ENCODE peak calls at places on chromosome 16, in six cellular contexts. R, U, L, M, P and T are unnamed samples.
A peak's percentile ranks its signal among the peaks of the same experiment; 100 is the strongest.

GRCh38 chr16:88363239-88363891 is 19.4 kb upstream of the ZNF469 start:
- DNase-seq in R (no peak), U (no peak), L (no peak), M (no peak), P (no peak), T (no peak)

GRCh38 chr16:89141884-89142267 is 29.7 kb upstream of the CDH15 start:
- DNase-seq in R (no peak), U (peak; percentile 26), L (no peak), M (no peak), P (no peak), T (no peak)

GRCh38 chr16:47052666-47053640 is 79.5 kb upstream of the DNAJA2 start:
- DNase-seq in R (no peak), U (no peak), L (no peak), M (no peak), P (no peak), T (no peak)

GRCh38 chr16:16907089-16907488 is 528.1 kb downstream of the NPIPA7 start:
- DNase-seq in R (no peak), U (no peak), L (no peak), M (no peak), P (no peak), T (no peak)

GRCh38 chr16:88999457-89000206 is 22.6 kb upstream of the CBFA2T3 start:
- DNase-seq in R (no peak), U (peak; percentile 34), L (no peak), M (no peak), P (no peak), T (peak; percentile 79)

GRCh38 chr16:14486520-14487303 is 143.3 kb downstream of the PARN start:
- DNase-seq in R (peak; percentile 96), U (peak; percentile 86), L (peak; percentile 83), M (no peak), P (peak; percentile 83), T (peak; percentile 80)

GRCh38 chr16:14559809-14560227 is 70.2 kb downstream of the PARN start:
- DNase-seq in R (no peak), U (no peak), L (no peak), M (no peak), P (no peak), T (no peak)

GRCh38 chr16:58363746-58364393 is 28.4 kb upstream of the GINS3 start:
- DNase-seq in R (no peak), U (no peak), L (no peak), M (no peak), P (no peak), T (no peak)

GRCh38 chr16:68696514-68696913 is 40.6 kb upstream of the CDH1 start:
- DNase-seq in R (no peak), U (no peak), L (no peak), M (no peak), P (no peak), T (no peak)

GRCh38 chr16:14003119-14003570 is 68.0 kb upstream of the MRTFB start:
- DNase-seq in R (peak; percentile 48), U (peak; percentile 74), L (peak; percentile 85), M (no peak), P (peak; percentile 59), T (peak; percentile 57)

DNA sequence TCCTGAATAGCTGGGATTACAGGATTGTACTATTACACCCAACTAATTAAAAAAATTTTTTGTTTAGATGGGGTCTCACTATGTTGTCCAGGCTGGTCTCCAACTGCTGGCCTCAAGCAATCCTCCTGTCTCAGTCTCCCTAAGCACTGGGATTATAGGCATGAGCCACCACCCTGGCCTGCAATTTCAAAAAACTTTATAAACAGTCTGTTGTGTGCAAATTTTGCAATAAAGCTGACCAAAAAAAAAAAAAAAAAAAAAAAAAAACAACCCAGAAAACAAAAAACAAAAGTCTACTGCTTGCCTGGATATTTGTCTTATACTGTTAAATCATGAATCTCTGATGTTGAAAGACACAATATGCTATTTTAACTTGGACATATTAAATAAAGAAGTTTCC is 4.4 kb downstream of the CREBBP start:
- DNase-seq in R (no peak), U (no peak), L (no peak), M (no peak), P (no peak), T (no peak)
- H3K4me1 ChIP-seq in R (peaks cover 22% of the 10 kb centered on the region), U (peaks cover 75% of the 10 kb centered on the region), L (peaks cover 52% of the 10 kb centered on the region), M (peaks cover 17% of the 10 kb centered on the region), P (peaks cover 37% of the 10 kb centered on the region), T (peaks cover 34% of the 10 kb centered on the region)

DNA sequence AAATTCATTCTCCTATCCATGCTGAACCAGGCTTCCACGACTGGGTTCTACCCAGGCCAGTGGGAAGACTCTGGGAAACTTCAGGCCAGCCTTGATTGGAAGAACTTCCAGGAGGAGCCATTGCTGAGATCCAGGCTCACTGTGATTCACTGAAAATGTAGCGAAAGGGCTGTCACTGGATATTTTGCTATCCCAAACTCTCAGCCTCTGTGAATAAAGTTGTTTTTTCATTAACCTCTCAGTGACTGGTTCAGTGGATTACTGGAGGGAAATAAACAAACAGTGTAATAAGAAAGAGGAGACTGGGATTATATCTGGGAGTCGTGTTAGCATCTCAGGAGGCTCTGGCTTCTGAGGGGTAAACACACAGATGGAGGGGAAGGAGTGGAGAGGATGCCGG is 3.1 kb downstream of the FOXL1 start:
- DNase-seq in R (no peak), U (no peak), L (no peak), M (no peak), P (no peak), T (no peak)
- H3K4me1 ChIP-seq in R (peaks cover 38% of the 10 kb centered on the region), U (peaks cover 5% of the 10 kb centered on the region), L (peaks cover 5% of the 10 kb centered on the region), M (no peaks in the 10 kb centered on the region), P (no peaks in the 10 kb centered on the region), T (peaks cover 8% of the 10 kb centered on the region)

DNA sequence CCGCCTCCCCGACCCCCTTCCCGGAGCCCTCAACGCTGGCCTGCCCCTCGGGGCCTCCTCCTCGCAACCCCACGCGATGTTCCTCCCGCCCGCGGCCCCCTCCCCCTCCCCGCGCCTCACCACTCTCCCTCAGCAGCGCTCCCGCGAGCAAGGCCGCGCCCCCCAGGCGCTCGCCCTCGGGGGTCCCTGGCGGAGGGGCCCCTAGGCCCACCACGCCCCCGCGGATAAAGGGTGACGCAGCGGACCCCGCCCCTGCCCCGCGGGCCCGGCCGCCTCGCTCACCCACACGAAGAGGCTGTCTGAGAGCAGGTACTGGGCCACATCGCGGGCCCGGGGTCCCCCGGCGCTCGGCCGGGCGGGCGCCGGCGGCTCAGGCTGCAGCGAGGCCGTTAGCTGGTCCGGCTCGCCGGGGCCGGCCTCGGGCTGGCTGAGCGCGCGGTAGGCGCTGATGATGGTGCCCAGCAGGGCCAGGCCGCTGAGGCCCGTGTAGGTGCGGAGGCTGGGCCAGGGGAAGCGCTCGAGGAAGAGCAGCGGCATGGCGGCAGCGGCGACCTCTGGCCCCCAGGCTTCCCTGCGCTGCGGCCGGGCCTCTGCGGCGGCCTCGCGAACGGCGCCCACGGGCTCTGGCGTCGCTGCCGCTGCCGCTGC is 430 bp downstream of the AMFR start:
- DNase-seq in R (peak; percentile 6), U (peak; percentile 73), L (peak; percentile 63), M (peak; percentile 14), P (peak; percentile 78), T (peak; percentile 77)
- H3K4me1 ChIP-seq in R (peaks cover 5% of the 10 kb centered on the region), U (peaks cover 29% of the 10 kb centered on the region), L (peaks cover 41% of the 10 kb centered on the region), M (peaks cover 8% of the 10 kb centered on the region), P (peaks cover 13% of the 10 kb centered on the region), T (peaks cover 23% of the 10 kb centered on the region)

DNA sequence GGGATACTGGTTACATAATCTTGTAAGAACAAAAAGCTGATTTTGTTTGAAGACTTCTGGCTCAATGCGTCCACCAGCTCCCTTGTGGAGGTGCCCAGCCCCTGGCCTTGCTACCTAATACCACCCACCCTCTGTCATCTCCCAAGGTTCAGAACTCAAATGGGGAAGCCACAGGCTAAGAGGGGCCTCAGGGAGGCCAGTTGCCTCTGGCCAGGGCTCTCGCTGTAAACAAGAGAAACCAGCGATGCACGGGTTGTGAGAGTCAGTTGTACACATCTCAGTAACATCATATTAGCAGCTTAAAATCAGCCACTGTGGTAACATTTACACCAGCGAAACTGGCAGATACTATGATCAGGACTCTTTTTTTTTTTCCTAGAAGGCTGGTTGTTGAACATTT is 6.0 kb downstream of the TEKT5 start:
- DNase-seq in R (no peak), U (no peak), L (no peak), M (no peak), P (no peak), T (no peak)
- H3K4me1 ChIP-seq in R (no peaks in the 10 kb centered on the region), U (no peaks in the 10 kb centered on the region), L (no peaks in the 10 kb centered on the region), M (no peaks in the 10 kb centered on the region), P (peaks cover 2% of the 10 kb centered on the region), T (no peaks in the 10 kb centered on the region)

DNA sequence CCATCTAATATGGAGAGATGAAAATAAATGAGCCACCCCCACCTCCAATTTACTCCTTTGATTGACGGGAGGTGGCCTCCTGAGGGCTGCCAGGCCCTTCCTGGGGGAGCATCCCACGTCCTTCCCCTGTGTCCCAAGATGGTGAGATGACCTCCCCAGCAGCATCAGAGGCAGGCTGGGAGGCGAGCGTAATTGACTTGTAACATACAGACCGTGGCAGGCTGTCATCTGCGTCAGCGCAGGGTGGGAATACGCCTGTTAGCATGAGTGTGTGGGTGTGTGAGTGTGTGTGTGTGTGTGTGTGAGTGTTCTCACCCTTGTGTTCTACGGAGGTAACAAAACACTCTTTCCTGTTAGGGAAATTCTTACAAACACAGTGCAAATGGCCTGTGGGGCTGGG is 156.9 kb upstream of the CIBAR2 start:
- DNase-seq in R (no peak), U (no peak), L (no peak), M (no peak), P (no peak), T (no peak)
- H3K4me1 ChIP-seq in R (no peaks in the 10 kb centered on the region), U (no peaks in the 10 kb centered on the region), L (no peaks in the 10 kb centered on the region), M (no peaks in the 10 kb centered on the region), P (peaks cover 2% of the 10 kb centered on the region), T (no peaks in the 10 kb centered on the region)

GRCh38 chr16:73048292-73049050 is 543 bp upstream of the ZFHX3 start:
- DNase-seq in R (peak; percentile 40), U (peak; percentile 86), L (peak; percentile 54), M (no peak), P (peak; percentile 64), T (no peak)

GRCh38 chr16:73047221-73047535 is 750 bp downstream of the ZFHX3 start:
- DNase-seq in R (peak; percentile 70), U (no peak), L (no peak), M (no peak), P (no peak), T (no peak)

GRCh38 chr16:73047536-73048291 is at the start of gene ZFHX3:
- DNase-seq in R (peak; percentile 68), U (peak; percentile 92), L (peak; percentile 86), M (peak; percentile 56), P (peak; percentile 72), T (no peak)

GRCh38 chr16:73049051-73049910 is 1.4 kb upstream of the ZFHX3 start:
- DNase-seq in R (no peak), U (peak; percentile 69), L (peak; percentile 52), M (no peak), P (no peak), T (no peak)

GRCh38 chr16:73046484-73047214 is 1.3 kb downstream of the ZFHX3 start:
- DNase-seq in R (no peak), U (no peak), L (no peak), M (no peak), P (no peak), T (no peak)
- H3K4me1 ChIP-seq in R (peaks cover 35% of the 10 kb centered on the region), U (peaks cover 79% of the 10 kb centered on the region), L (peaks cover 84% of the 10 kb centered on the region), M (peaks cover 10% of the 10 kb centered on the region), P (peaks cover 7% of the 10 kb centered on the region), T (peaks cover 5% of the 10 kb centered on the region)